ENCODE peak calls at places on chromosome 22, in ten cellular contexts. U is AG10803; G is H4; E is choroid plexus epithelial cell; N is EH; H is progenitor cell of endocrine pancreas; I is fibroblast of the aortic adventitia; F is effector memory CD4-positive, alpha-beta T cell; K is mucosa of gallbladder; Q is amniotic stem cell. B is an unnamed sample.
A peak's percentile ranks its signal among the peaks of the same experiment; 100 is the strongest.

GRCh38 chr22:30747493-30747892 is 52.8 kb downstream of the OSBP2 start:
- DNase-seq in U (no peak), N (no peak), K (no peak), F (no peak), H (no peak), I (no peak), Q (no peak), E (no peak), G (no peak), B (no peak)

GRCh38 chr22:21591695-21592094 is 24.2 kb downstream of the UBE2L3 start:
- DNase-seq in H (no peak), K (no peak), Q (no peak), U (no peak), I (no peak), E (no peak), F (no peak), N (no peak), G (no peak), B (no peak)

GRCh38 chr22:38148252-38148651 is 33.4 kb downstream of the PLA2G6 start:
- DNase-seq in Q (no peak), F (no peak), G (peak; percentile 82), I (peak; percentile 39), N (peak; percentile 77), E (peak; percentile 83), K (no peak), U (peak; percentile 58), H (no peak), B (no peak)

GRCh38 chr22:19962909-19963806 is 21.5 kb upstream of the TXNRD2 start:
- DNase-seq in N (peak; percentile 63), G (peak; percentile 28), H (peak; percentile 61), E (no peak), F (no peak), U (peak; percentile 33), I (peak; percentile 36), K (peak; percentile 91), Q (no peak), B (no peak)

GRCh38 chr22:27420817-27421361 is 380.7 kb downstream of the MN1 start:
- DNase-seq in H (no peak), U (peak; percentile 97), E (peak; percentile 90), I (peak; percentile 99), Q (peak; percentile 61), F (no peak), G (peak; percentile 75), K (peak; percentile 83), N (peak; percentile 96), B (peak; percentile 92)

GRCh38 chr22:32557424-32557823 is 82.8 kb downstream of the FBXO7 start:
- DNase-seq in H (no peak), E (no peak), G (no peak), K (no peak), F (no peak), U (peak; percentile 17), N (peak; percentile 71), Q (no peak), I (no peak), B (no peak)

GRCh38 chr22:41603873-41604332 is 14.3 kb upstream of the PMM1 start:
- DNase-seq in I (no peak), N (no peak), F (peak; percentile 64), H (no peak), Q (no peak), K (no peak), E (no peak), U (no peak), G (peak; percentile 39), B (peak; percentile 59)

GRCh38 chr22:28544431-28544868 is 135.2 kb downstream of the TTC28 start:
- DNase-seq in N (peak; percentile 35), K (no peak), I (no peak), Q (no peak), H (no peak), U (no peak), G (no peak), E (no peak), F (no peak), B (no peak)

GRCh38 chr22:23225337-23225723 is 45.0 kb downstream of the BCR start:
- DNase-seq in N (no peak), H (no peak), Q (no peak), K (no peak), E (no peak), G (no peak), I (no peak), F (no peak), U (no peak), B (no peak)

GRCh38 chr22:32685527-32685926 is 116.0 kb upstream of the TIMP3 start:
- DNase-seq in Q (no peak), E (peak; percentile 20), G (no peak), K (no peak), N (no peak), U (no peak), H (no peak), F (no peak), I (peak; percentile 32), B (no peak)

GRCh38 chr22:40324468-40325305 is 21.6 kb upstream of the ADSL start:
- DNase-seq in I (no peak), Q (no peak), F (peak; percentile 49), U (no peak), K (no peak), N (no peak), H (no peak), E (no peak), G (no peak), B (no peak)

GRCh38 chr22:31089101-31090100 is 8.3 kb downstream of the SMTN start:
- DNase-seq in G (no peak), H (no peak), F (no peak), I (peak; percentile 53), Q (no peak), U (no peak), E (peak; percentile 61), K (no peak), N (peak; percentile 51), B (no peak)

GRCh38 chr22:37509026-37509886 is 10.0 kb downstream of the CARD10 start:
- DNase-seq in G (no peak), F (no peak), I (no peak), E (no peak), N (no peak), K (no peak), Q (no peak), U (no peak), H (no peak), B (peak; percentile 61)

GRCh38 chr22:29073618-29074275 is 912 bp downstream of the KREMEN1 start:
- DNase-seq in I (peak; percentile 16), F (no peak), H (peak; percentile 45), K (peak; percentile 22), E (peak; percentile 30), N (peak; percentile 16), U (peak; percentile 25), Q (no peak), G (no peak), B (peak; percentile 26)

GRCh38 chr22:39727541-39727940 is 157.0 kb downstream of the CACNA1I start:
- DNase-seq in E (peak; percentile 16), G (peak; percentile 60), K (no peak), F (no peak), I (no peak), U (no peak), Q (no peak), H (no peak), N (peak; percentile 37), B (no peak)

GRCh38 chr22:29226246-29226981 is 20.7 kb downstream of the EMID1 start:
- DNase-seq in G (no peak), N (no peak), I (no peak), E (no peak), K (no peak), U (no peak), Q (no peak), H (no peak), F (no peak), B (no peak)

GRCh38 chr22:26577081-26577480 is 12.9 kb downstream of the TPST2 start:
- DNase-seq in U (no peak), F (no peak), E (no peak), K (no peak), G (no peak), N (no peak), H (no peak), I (no peak), Q (no peak), B (no peak)

GRCh38 chr22:31173386-31174145 is 13.6 kb downstream of the RNF185 start:
- DNase-seq in U (peak; percentile 86), I (peak; percentile 81), Q (peak; percentile 77), K (no peak), F (no peak), H (no peak), G (peak; percentile 23), E (peak; percentile 89), N (peak; percentile 91), B (no peak)

GRCh38 chr22:42673898-42674390 is 24.8 kb upstream of the CYB5R3 start:
- DNase-seq in K (no peak), I (peak; percentile 90), G (no peak), U (peak; percentile 65), F (no peak), E (peak; percentile 24), H (no peak), N (peak; percentile 45), Q (no peak), B (peak; percentile 24)

GRCh38 chr22:28440517-28441366 is 238.9 kb downstream of the TTC28 start:
- DNase-seq in K (no peak), U (peak; percentile 74), G (no peak), F (no peak), E (peak; percentile 75), H (no peak), Q (no peak), N (peak; percentile 42), I (peak; percentile 91), B (no peak)

GRCh38 chr22:23392420-23393121 is 187.5 kb downstream of the IGLL1 start:
- DNase-seq in U (no peak), E (no peak), I (no peak), H (no peak), K (no peak), N (no peak), F (no peak), G (no peak), Q (no peak), B (no peak)

GRCh38 chr22:18075101-18075730 is 2.6 kb upstream of the PEX26 start:
- DNase-seq in N (no peak), I (no peak), Q (no peak), K (no peak), U (no peak), E (no peak), G (no peak), F (no peak), H (no peak), B (no peak)

GRCh38 chr22:19745155-19746133 is 15.1 kb upstream of the TBX1 start:
- DNase-seq in F (no peak), E (no peak), G (no peak), U (no peak), K (no peak), Q (no peak), H (no peak), N (peak; percentile 45), I (no peak), B (peak; percentile 70)

GRCh38 chr22:23700706-23701105 is 9.9 kb downstream of the RGL4 start:
- DNase-seq in E (peak; percentile 91), I (no peak), G (no peak), K (no peak), H (no peak), N (no peak), Q (no peak), F (no peak), U (no peak), B (no peak)

GRCh38 chr22:36319595-36320497 is 66.9 kb downstream of the APOL1 start:
- DNase-seq in H (no peak), G (no peak), E (no peak), K (no peak), U (no peak), I (no peak), N (no peak), Q (no peak), F (no peak), B (no peak)

GRCh38 chr22:32206774-32207758 is 2.2 kb upstream of the RFPL2 start:
- DNase-seq in K (peak; percentile 54), U (peak; percentile 12), Q (no peak), H (no peak), I (peak; percentile 4), N (peak; percentile 21), E (peak; percentile 40), G (peak; percentile 47), F (no peak), B (no peak)

GRCh38 chr22:25368271-25368670 is 148.8 kb downstream of the CRYBB2 start:
- DNase-seq in K (no peak), N (peak; percentile 81), U (peak; percentile 65), I (peak; percentile 72), G (peak; percentile 53), F (no peak), Q (no peak), E (peak; percentile 58), H (no peak), B (peak; percentile 39)